ENCODE peak calls at places on chromosomes 12 and 14, in ten cellular contexts. V is activated CD4-positive, alpha-beta T cell treated with anti-CD3 and anti-CD28 coated beads, Interleukin-2, amount 10 ng/mL, durations not matched to agents 7 days and 5 days; D is G401; J is ACHN; Q is stomach; N is foreskin keratinocyte; T is prostate gland; S is omental fat pad; O is NCI-H1092 treated with DMSO at 0.1 percent for 48 hours; G is HTR-8/SVneo. L is an unnamed sample.

GRCh38 chr14:23366163-23366921 is 1.4 kb upstream of the EFS start:
- DNase-seq in N (peak), V (no peak), Q (no peak), O (peak), J (no peak), S (peak), G (peak), T (peak), D (peak), L (no peak)

GRCh38 chr12:100404769-100405407 is 48.0 kb downstream of the SLC17A8 start:
- DNase-seq in J (peak), S (no peak), V (peak), O (peak), D (peak), G (peak), N (no peak), Q (peak), T (peak), L (no peak)

GRCh38 chr12:130480231-130480630 is 142.5 kb downstream of the PIWIL1 start:
- DNase-seq in Q (no peak), N (no peak), G (no peak), O (no peak), D (no peak), T (no peak), S (no peak), V (no peak), J (no peak), L (no peak)

GRCh38 chr12:115313929-115314328 is 630.0 kb upstream of the TBX3 start:
- DNase-seq in N (peak), D (no peak), Q (no peak), G (peak), O (no peak), V (no peak), S (no peak), J (no peak), T (peak), L (no peak)

GRCh38 chr12:1594045-1594294 is 411 bp downstream of the FBXL14 start:
- DNase-seq in V (no peak), G (peak), J (peak), T (peak), Q (peak), N (no peak), D (peak), S (no peak), O (peak), L (no peak)

GRCh38 chr12:109153711-109154434 is 37.5 kb downstream of the ACACB start:
- DNase-seq in N (no peak), O (no peak), Q (peak), T (no peak), G (no peak), J (no peak), D (no peak), S (no peak), V (no peak), L (no peak)

GRCh38 chr14:64671591-64671990 is 32.6 kb upstream of the PLEKHG3 start:
- DNase-seq in J (peak), T (no peak), O (peak), Q (no peak), G (peak), N (no peak), S (no peak), V (peak), D (peak), L (peak)

GRCh38 chr12:93234641-93235040 is 143.1 kb upstream of the NUDT4 start:
- DNase-seq in D (no peak), S (no peak), O (peak), V (no peak), J (no peak), T (peak), Q (peak), G (no peak), N (no peak), L (peak)

GRCh38 chr14:59406454-59407245 is 58.5 kb downstream of the GPR135 start:
- DNase-seq in O (no peak), T (no peak), N (peak), S (no peak), J (no peak), V (no peak), Q (no peak), D (peak), G (no peak), L (no peak)

GRCh38 chr12:95790912-95791849 is 617 bp upstream of the NTN4 start:
- DNase-seq in N (no peak), T (peak), J (peak), O (peak), Q (no peak), D (peak), G (peak), S (no peak), V (no peak), L (peak)

GRCh38 chr14:63088865-63089264 is 43.6 kb upstream of the KCNH5 start:
- DNase-seq in J (no peak), G (no peak), D (no peak), Q (no peak), T (no peak), S (no peak), N (no peak), O (peak), V (no peak), L (no peak)

GRCh38 chr12:44523828-44524227 is 352.3 kb downstream of the NELL2 start:
- DNase-seq in N (no peak), S (no peak), V (no peak), D (no peak), O (no peak), J (no peak), G (no peak), Q (no peak), T (no peak), L (no peak)

GRCh38 chr12:103800252-103800771 is 40.7 kb downstream of the NT5DC3 start:
- DNase-seq in D (peak), G (no peak), T (peak), J (no peak), V (no peak), N (no peak), Q (peak), O (peak), S (no peak), L (no peak)

GRCh38 chr12:54991161-54991991 is 6.8 kb upstream of the TESPA1 start:
- DNase-seq in T (no peak), S (no peak), V (peak), O (no peak), D (no peak), N (no peak), Q (no peak), G (no peak), J (no peak), L (no peak)

GRCh38 chr12:62917066-62917465 is 17.9 kb downstream of the PPM1H start:
- DNase-seq in G (no peak), V (no peak), Q (no peak), O (peak), J (no peak), N (no peak), S (no peak), D (no peak), T (no peak), L (no peak)

GRCh38 chr14:76782115-76782884 is 21.0 kb downstream of the VASH1 start:
- DNase-seq in S (no peak), N (no peak), J (no peak), T (no peak), G (no peak), Q (no peak), D (no peak), O (no peak), V (no peak), L (no peak)

GRCh38 chr12:28025821-28026505 is 53.4 kb upstream of the PTHLH start:
- DNase-seq in Q (no peak), S (no peak), N (no peak), V (no peak), D (no peak), O (no peak), G (no peak), J (no peak), T (no peak), L (no peak)

GRCh38 chr12:32501835-32502333 is 102.5 kb downstream of the FGD4 start:
- DNase-seq in D (peak), N (no peak), V (no peak), J (peak), G (no peak), T (no peak), S (no peak), Q (peak), O (peak), L (no peak)

GRCh38 chr14:54902143-54902520 is 494 bp downstream of the GCH1 start:
- DNase-seq in T (peak), G (peak), O (peak), J (peak), D (peak), N (no peak), Q (peak), S (peak), V (peak), L (peak)

GRCh38 chr14:44109041-44109440 is 398.0 kb downstream of the FSCB start:
- DNase-seq in V (no peak), J (no peak), S (no peak), Q (no peak), N (peak), T (no peak), G (no peak), D (no peak), O (no peak), L (no peak)

GRCh38 chr14:75295061-75295461 is 16.4 kb downstream of the FOS start:
- DNase-seq in O (no peak), G (peak), T (peak), Q (peak), J (peak), V (no peak), S (no peak), D (peak), N (peak), L (no peak)

GRCh38 chr12:95218164-95218851 is 701 bp downstream of the VEZT start:
- DNase-seq in T (no peak), G (no peak), V (peak), S (peak), N (peak), O (peak), D (peak), J (peak), Q (no peak), L (no peak)

GRCh38 chr14:36653412-36653811 is 8.2 kb upstream of the PAX9 start:
- DNase-seq in V (no peak), O (no peak), T (no peak), J (no peak), G (no peak), D (no peak), S (no peak), N (no peak), Q (no peak), L (no peak)

GRCh38 chr12:76197283-76197682 is 112.8 kb upstream of the NAP1L1 start:
- DNase-seq in O (no peak), Q (no peak), G (no peak), D (no peak), J (no peak), V (no peak), N (no peak), T (no peak), S (no peak), L (no peak)

GRCh38 chr14:102931580-102932285 is 9.3 kb downstream of the AMN start:
- DNase-seq in N (no peak), T (no peak), S (no peak), V (no peak), D (peak), Q (no peak), O (no peak), G (no peak), J (no peak), L (no peak)

GRCh38 chr14:100067971-100068959 is 3.0 kb downstream of the EVL start:
- DNase-seq in D (no peak), O (no peak), V (peak), T (no peak), S (no peak), N (peak), Q (peak), J (no peak), G (no peak), L (no peak)

GRCh38 chr14:72236629-72237028 is 304.4 kb downstream of the RGS6 start:
- DNase-seq in V (no peak), Q (no peak), N (no peak), S (no peak), D (no peak), T (no peak), O (no peak), G (no peak), J (no peak), L (no peak)

GRCh38 chr12:97275261-97276197 is 187.1 kb upstream of the RMST start:
- DNase-seq in Q (no peak), G (no peak), S (no peak), J (no peak), N (no peak), T (peak), D (peak), V (no peak), O (no peak), L (no peak)

GRCh38 chr14:102911991-102912761 is 10.3 kb upstream of the AMN start:
- DNase-seq in N (no peak), G (no peak), O (no peak), T (no peak), V (no peak), S (no peak), Q (no peak), D (no peak), J (no peak), L (no peak)

GRCh38 chr14:35558680-35559079 is 24.7 kb downstream of the INSM2 start:
- DNase-seq in D (peak), T (no peak), V (no peak), G (no peak), O (peak), S (no peak), J (no peak), Q (no peak), N (no peak), L (no peak)

GRCh38 chr12:62732861-62733427 is 202.0 kb downstream of the PPM1H start:
- DNase-seq in V (no peak), Q (no peak), N (peak), T (no peak), D (no peak), G (peak), O (no peak), J (peak), S (no peak), L (no peak)

GRCh38 chr14:71701990-71702389 is 230.2 kb upstream of the RGS6 start:
- DNase-seq in D (no peak), J (no peak), S (no peak), G (no peak), T (no peak), V (no peak), O (no peak), N (peak), Q (no peak), L (peak)

GRCh38 chr12:126083931-126084330 is 1018.7 kb downstream of the AACS start:
- DNase-seq in S (no peak), T (no peak), D (no peak), Q (no peak), J (no peak), V (no peak), G (no peak), N (no peak), O (no peak), L (no peak)

GRCh38 chr14:64841121-64841611 is 38.5 kb downstream of the SPTB start:
- DNase-seq in N (peak), S (no peak), J (peak), Q (no peak), V (no peak), O (no peak), G (peak), D (no peak), T (no peak), L (peak)

GRCh38 chr14:23209651-23210423 is 26.4 kb upstream of the SLC7A8 start:
- DNase-seq in O (no peak), T (no peak), G (no peak), J (no peak), N (peak), D (no peak), S (no peak), V (no peak), Q (no peak), L (no peak)

GRCh38 chr12:128853321-128854197 is at the start of gene GLT1D1:
- DNase-seq in J (no peak), V (no peak), Q (no peak), S (no peak), D (peak), O (peak), N (no peak), G (no peak), T (no peak), L (no peak)

GRCh38 chr12:22042981-22043669 is 2.9 kb upstream of the CMAS start:
- DNase-seq in Q (no peak), T (no peak), G (no peak), O (no peak), V (no peak), D (no peak), N (no peak), S (no peak), J (no peak), L (no peak)